ENCODE peak calls at places on chromosomes 4 and X, in nine cellular contexts. J is suprapubic skin, M is HCT116, K is right lobe of liver, O is breast epithelium, G is A549, V is K562, X is HepG2, L is ovary. C is an unnamed sample.

GRCh38 chrX:45508459-45508858 is 307.8 kb upstream of the DIPK2B start:
- DNase-seq in J (no peak), M (no peak), K (no peak), O (no peak), G (no peak), V (no peak), X (no peak), L (peak; percentile 35), C (no peak)

GRCh38 chrX:69109706-69110635 is 55.3 kb downstream of the PJA1 start:
- DNase-seq in J (no peak), M (peak; percentile 28), K (no peak), O (peak; percentile 56), G (peak; percentile 71), V (peak; percentile 25), X (no peak), L (no peak), C (no peak)

GRCh38 chrX:38183577-38183976 is 37.1 kb downstream of the SRPX start:
- DNase-seq in J (no peak), M (no peak), K (no peak), O (no peak), G (no peak), V (no peak), X (no peak), L (no peak), C (no peak)

GRCh38 chrX:113828470-113828869 is 755.4 kb upstream of the HTR2C start:
- DNase-seq in J (no peak), M (no peak), K (no peak), O (no peak), G (no peak), V (no peak), X (no peak), L (no peak), C (no peak)

GRCh38 chrX:78513996-78514745 is 145.0 kb downstream of the RTL3 start:
- DNase-seq in J (no peak), M (no peak), K (no peak), O (no peak), G (no peak), V (no peak), X (no peak), L (no peak), C (no peak)

GRCh38 chr4:6767341-6767724 is 15.2 kb upstream of the KIAA0232 start:
- DNase-seq in J (no peak), M (no peak), K (no peak), O (no peak), G (no peak), V (no peak), X (no peak), L (no peak), C (no peak)

GRCh38 chr4:159071969-159072765 is 30.7 kb upstream of the RAPGEF2 start:
- DNase-seq in J (no peak), M (no peak), K (no peak), O (no peak), G (no peak), V (no peak), X (no peak), L (no peak), C (no peak)

GRCh38 chr4:98482847-98483806 is 175.3 kb downstream of the TSPAN5 start:
- DNase-seq in J (no peak), M (peak; percentile 10), K (no peak), O (no peak), G (peak; percentile 46), V (no peak), X (peak; percentile 5), L (no peak), C (no peak)

GRCh38 chr4:40212674-40213504 is 16.1 kb downstream of the RHOH start:
- DNase-seq in J (no peak), M (no peak), K (no peak), O (no peak), G (no peak), V (no peak), X (no peak), L (no peak), C (peak; percentile 6)

GRCh38 chr4:40216622-40217366 is 20.0 kb downstream of the RHOH start:
- DNase-seq in J (no peak), M (no peak), K (no peak), O (no peak), G (no peak), V (no peak), X (no peak), L (no peak), C (no peak)

GRCh38 chr4:40211224-40212185 is 14.7 kb downstream of the RHOH start:
- DNase-seq in J (no peak), M (no peak), K (no peak), O (no peak), G (no peak), V (no peak), X (no peak), L (no peak), C (no peak)

GRCh38 chr4:40214661-40215418 is 18.0 kb downstream of the RHOH start:
- DNase-seq in J (no peak), M (no peak), K (no peak), O (no peak), G (no peak), V (no peak), X (no peak), L (no peak), C (no peak)

GRCh38 chr4:40214038-40214437 is 17.2 kb downstream of the RHOH start:
- DNase-seq in J (no peak), M (no peak), K (no peak), O (no peak), G (no peak), V (no peak), X (no peak), L (no peak), C (no peak)
- TF ChIP-seq POLR2A in J (no peak), M (no peak), K (no peak), O (no peak), G (no peak), V (no peak), X (no peak), L (no peak), C (no peak)

GRCh38 chr4:83214079-83214478 is 70.5 kb downstream of the COQ2 start:
- DNase-seq in J (no peak), M (no peak), K (no peak), O (no peak), G (no peak), V (no peak), X (no peak), L (no peak), C (no peak)

GRCh38 chr4:83217721-83218522 is 66.7 kb downstream of the COQ2 start:
- DNase-seq in J (no peak), M (no peak), K (no peak), O (no peak), G (no peak), V (no peak), X (no peak), L (no peak), C (no peak)

GRCh38 chr4:83219991-83220360 is 64.6 kb downstream of the COQ2 start:
- DNase-seq in J (no peak), M (no peak), K (no peak), O (no peak), G (no peak), V (no peak), X (no peak), L (no peak), C (no peak)

GRCh38 chr4:83219344-83219990 is 65.1 kb downstream of the COQ2 start:
- DNase-seq in J (no peak), M (no peak), K (no peak), O (peak; percentile 52), G (no peak), V (no peak), X (no peak), L (peak; percentile 48), C (no peak)

DNA sequence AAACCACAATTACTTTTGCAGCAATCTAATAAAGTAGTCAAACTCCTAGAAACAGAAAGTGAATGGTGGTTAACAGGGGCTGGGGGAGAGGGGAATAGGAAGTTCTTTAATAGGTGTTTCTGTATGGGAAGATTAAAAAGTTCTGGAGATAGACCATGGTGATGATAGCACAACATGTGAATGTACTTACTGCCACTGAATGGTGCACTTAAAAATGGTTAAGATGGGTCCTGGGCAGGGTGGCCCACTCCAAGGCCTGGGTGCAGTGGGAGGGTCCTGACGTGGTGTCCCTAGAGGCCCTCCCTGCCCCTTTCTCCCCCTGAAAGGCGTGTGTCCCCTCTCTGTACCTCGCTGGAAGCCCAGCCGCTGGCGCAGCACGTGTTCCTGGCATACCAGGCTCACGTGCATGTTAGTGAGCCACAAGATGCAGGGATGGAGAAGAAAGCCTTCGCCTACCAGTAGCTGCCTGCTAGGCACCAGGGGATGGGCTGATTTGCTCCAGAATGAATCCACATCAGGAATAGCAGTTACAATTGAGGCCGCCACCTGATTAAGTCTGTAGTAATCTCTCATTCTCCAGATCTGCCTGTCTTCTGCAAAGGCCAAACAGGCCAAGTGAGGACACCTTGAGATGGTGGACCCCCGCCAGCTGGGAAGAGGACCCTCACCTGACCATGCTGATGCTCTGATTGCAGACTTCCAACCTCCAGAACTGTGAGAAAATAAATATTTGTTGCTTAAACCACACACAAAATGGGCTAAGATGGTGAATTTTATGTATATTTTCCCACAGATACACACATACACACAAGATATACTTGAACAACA is 67.5 kb downstream of the COQ2 start:
- DNase-seq in J (no peak), M (no peak), K (no peak), O (no peak), G (no peak), V (no peak), X (no peak), L (no peak), C (no peak)
- TF ChIP-seq POLR2A in J (no peak), M (no peak), K (no peak), O (no peak), G (no peak), V (no peak), X (no peak), L (no peak), C (no peak)

GRCh38 chrX:65924938-65925507 is 114.9 kb downstream of the VSIG4 start:
- DNase-seq in J (no peak), M (no peak), K (no peak), O (no peak), G (no peak), V (no peak), X (no peak), L (no peak), C (no peak)

GRCh38 chrX:65920620-65921019 is 119.3 kb downstream of the VSIG4 start:
- DNase-seq in J (no peak), M (no peak), K (no peak), O (no peak), G (no peak), V (no peak), X (no peak), L (no peak), C (no peak)

GRCh38 chrX:65925592-65925991 is 114.3 kb downstream of the VSIG4 start:
- DNase-seq in J (no peak), M (no peak), K (no peak), O (no peak), G (no peak), V (no peak), X (no peak), L (no peak), C (no peak)

GRCh38 chrX:65926095-65927019 is 113.5 kb downstream of the VSIG4 start:
- DNase-seq in J (no peak), M (no peak), K (no peak), O (no peak), G (no peak), V (peak; percentile 7), X (no peak), L (no peak), C (peak; percentile 0)

DNA sequence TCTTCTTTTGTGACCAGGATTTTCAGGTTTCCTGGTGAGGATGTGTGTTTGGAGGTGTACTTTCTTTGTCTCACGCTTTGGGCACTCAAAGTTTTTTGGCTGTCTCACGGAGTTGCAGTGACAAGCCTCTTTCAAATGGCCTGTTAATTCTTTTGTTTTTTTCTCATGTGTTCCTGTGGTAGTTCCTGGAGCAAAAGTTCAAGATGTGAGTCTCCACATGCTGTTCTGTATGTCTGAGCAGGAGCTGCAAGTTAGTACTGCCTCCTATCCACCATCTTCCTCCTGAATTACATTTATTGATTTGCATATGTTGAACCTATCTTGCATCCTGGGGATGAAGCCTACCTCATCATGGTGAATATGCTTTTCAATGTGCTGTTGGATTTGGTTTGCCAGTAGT is 118.5 kb downstream of the VSIG4 start:
- DNase-seq in J (no peak), M (no peak), K (no peak), O (no peak), G (no peak), V (no peak), X (no peak), L (no peak), C (no peak)
- TF ChIP-seq POLR2A in J (no peak), M (no peak), K (no peak), O (no peak), G (no peak), V (no peak), X (no peak), L (no peak), C (no peak)

GRCh38 chrX:46758956-46759644 is at the start of gene SLC9A7:
- DNase-seq in J (peak; percentile 81), M (peak; percentile 59), K (peak; percentile 82), O (peak; percentile 69), G (peak; percentile 55), V (peak; percentile 54), X (peak; percentile 52), L (peak; percentile 88), C (peak; percentile 61)

GRCh38 chrX:46757052-46757451 is 1.9 kb downstream of the SLC9A7 start:
- DNase-seq in J (no peak), M (no peak), K (no peak), O (no peak), G (no peak), V (no peak), X (no peak), L (no peak), C (no peak)

GRCh38 chrX:46757593-46757992 is 1.3 kb downstream of the SLC9A7 start:
- DNase-seq in J (no peak), M (no peak), K (no peak), O (no peak), G (no peak), V (no peak), X (no peak), L (no peak), C (no peak)

GRCh38 chrX:46759645-46759974 is 692 bp upstream of the SLC9A7 start:
- DNase-seq in J (no peak), M (no peak), K (no peak), O (no peak), G (no peak), V (no peak), X (no peak), L (no peak), C (no peak)

DNA sequence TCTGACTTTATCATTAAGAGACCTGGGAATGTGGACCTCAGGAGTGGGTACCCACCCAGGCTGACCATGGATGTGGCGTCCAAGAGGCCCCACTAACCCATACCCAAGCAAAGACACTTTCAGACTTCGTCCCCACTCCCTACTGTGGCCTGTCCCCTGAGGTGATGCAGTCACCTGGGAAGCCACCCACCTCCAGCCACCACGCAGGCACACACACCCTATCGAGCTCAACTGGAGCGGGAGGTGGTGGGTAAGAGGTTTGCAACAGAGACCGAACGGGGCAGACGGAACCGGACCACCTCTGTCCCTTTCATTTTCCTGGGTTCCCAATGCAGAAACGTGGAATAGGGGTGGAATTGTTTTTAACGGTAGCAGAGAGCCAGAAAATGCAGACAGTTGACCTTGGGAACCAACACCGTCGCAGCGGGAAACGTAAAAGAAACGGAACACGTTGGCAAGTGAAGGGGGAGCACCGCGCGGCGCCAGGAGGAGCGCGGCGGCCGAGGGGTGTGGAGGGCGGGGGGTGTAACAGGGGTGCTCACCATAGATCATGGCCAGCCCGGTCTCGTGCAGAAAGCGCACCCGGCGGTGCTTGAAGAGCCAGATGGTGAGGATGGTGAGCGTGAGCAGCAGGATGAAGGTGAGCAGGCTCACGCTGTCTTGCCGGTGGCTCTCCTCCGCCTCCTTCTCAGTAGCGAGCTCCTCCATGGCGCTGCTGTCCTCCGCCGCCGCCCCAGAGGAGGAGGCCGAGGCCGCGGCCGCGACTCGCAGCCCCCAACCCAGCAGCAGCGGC is 559 bp downstream of the SLC9A7 start:
- DNase-seq in J (no peak), M (no peak), K (peak; percentile 30), O (no peak), G (no peak), V (no peak), X (no peak), L (peak; percentile 38), C (peak; percentile 7)
- TF ChIP-seq POLR2A in J (no peak), M (no peak), K (no peak), O (no peak), G (no peak), V (no peak), X (no peak), L (no peak), C (no peak)

C was measured in erythroblast.